ENCODE peak calls at places on chromosome 10, in five cellular contexts. One of them, this sample, is unnamed.

GRCh38 chr10:12380999-12381398 is 31.7 kb downstream of the CAMK1D start:
- ATAC-seq in HepG2: no peak
- ATAC-seq in upper lobe of left lung: no peak
- ATAC-seq in K562: no peak
- ATAC-seq in Panc1: no peak
- ATAC-seq in this sample: no peak

GRCh38 chr10:110574420-110574819 is 6.9 kb downstream of the SMC3 start:
- ATAC-seq in HepG2: no peak
- ATAC-seq in Panc1: no peak
- ATAC-seq in upper lobe of left lung: no peak
- ATAC-seq in K562: peak
- ATAC-seq in this sample: no peak

GRCh38 chr10:66925896-66926719 is at the start of gene LRRTM3:
- ATAC-seq in upper lobe of left lung: peak
- ATAC-seq in HepG2: peak
- ATAC-seq in K562: peak
- ATAC-seq in Panc1: peak
- ATAC-seq in this sample: peak

GRCh38 chr10:374354-374753 is 239.1 kb downstream of the ZMYND11 start:
- ATAC-seq in upper lobe of left lung: no peak
- ATAC-seq in K562: no peak
- ATAC-seq in HepG2: no peak
- ATAC-seq in Panc1: no peak
- ATAC-seq in this sample: no peak

GRCh38 chr10:68954904-68955303 is 1.1 kb upstream of the DDX21 start:
- ATAC-seq in upper lobe of left lung: no peak
- ATAC-seq in HepG2: no peak
- ATAC-seq in Panc1: no peak
- ATAC-seq in K562: no peak
- ATAC-seq in this sample: no peak

GRCh38 chr10:122802282-122802681 is 43.4 kb downstream of the CUZD1 start:
- ATAC-seq in K562: no peak
- ATAC-seq in upper lobe of left lung: peak
- ATAC-seq in HepG2: no peak
- ATAC-seq in Panc1: no peak
- ATAC-seq in this sample: no peak

GRCh38 chr10:80614576-80615416 is 77.1 kb downstream of the SH2D4B start:
- ATAC-seq in upper lobe of left lung: no peak
- ATAC-seq in Panc1: no peak
- ATAC-seq in K562: no peak
- ATAC-seq in HepG2: no peak
- ATAC-seq in this sample: no peak

GRCh38 chr10:11715815-11716494 is 26.2 kb upstream of the ECHDC3 start:
- ATAC-seq in upper lobe of left lung: peak
- ATAC-seq in HepG2: peak
- ATAC-seq in K562: no peak
- ATAC-seq in Panc1: peak
- ATAC-seq in this sample: no peak

GRCh38 chr10:70354566-70355233 is 27.7 kb downstream of the LRRC20 start:
- ATAC-seq in Panc1: no peak
- ATAC-seq in K562: peak
- ATAC-seq in upper lobe of left lung: no peak
- ATAC-seq in HepG2: no peak
- ATAC-seq in this sample: no peak

GRCh38 chr10:60937784-60938654 is 6.0 kb downstream of the RHOBTB1 start:
- ATAC-seq in upper lobe of left lung: peak
- ATAC-seq in K562: no peak
- ATAC-seq in HepG2: no peak
- ATAC-seq in Panc1: no peak
- ATAC-seq in this sample: peak

GRCh38 chr10:24872790-24873182 is 79.6 kb downstream of the PRTFDC1 start:
- ATAC-seq in Panc1: no peak
- ATAC-seq in HepG2: no peak
- ATAC-seq in K562: no peak
- ATAC-seq in upper lobe of left lung: no peak
- ATAC-seq in this sample: no peak

GRCh38 chr10:88960854-88961253 is 8.3 kb upstream of the ACTA2 start:
- ATAC-seq in Panc1: no peak
- ATAC-seq in HepG2: no peak
- ATAC-seq in upper lobe of left lung: no peak
- ATAC-seq in K562: no peak
- ATAC-seq in this sample: no peak

GRCh38 chr10:69963178-69963834 is 89.3 kb upstream of the MACROH2A2 start:
- ATAC-seq in K562: no peak
- ATAC-seq in HepG2: no peak
- ATAC-seq in Panc1: no peak
- ATAC-seq in upper lobe of left lung: no peak
- ATAC-seq in this sample: peak

GRCh38 chr10:44934416-44935200 is 23.5 kb downstream of the TMEM72 start:
- ATAC-seq in K562: no peak
- ATAC-seq in upper lobe of left lung: no peak
- ATAC-seq in Panc1: no peak
- ATAC-seq in HepG2: no peak
- ATAC-seq in this sample: no peak

GRCh38 chr10:12394236-12395033 is 45.1 kb downstream of the CAMK1D start:
- ATAC-seq in Panc1: no peak
- ATAC-seq in upper lobe of left lung: no peak
- ATAC-seq in K562: no peak
- ATAC-seq in HepG2: no peak
- ATAC-seq in this sample: no peak

GRCh38 chr10:1552881-1553595 is 184.3 kb downstream of the ADARB2 start:
- ATAC-seq in HepG2: no peak
- ATAC-seq in Panc1: no peak
- ATAC-seq in K562: no peak
- ATAC-seq in upper lobe of left lung: no peak
- ATAC-seq in this sample: no peak

GRCh38 chr10:126049741-126050140 is 153.4 kb downstream of the FANK1 start:
- ATAC-seq in upper lobe of left lung: peak
- ATAC-seq in HepG2: no peak
- ATAC-seq in K562: no peak
- ATAC-seq in Panc1: peak
- ATAC-seq in this sample: peak

GRCh38 chr10:43978091-43978490 is 329.4 kb upstream of the ZNF32 start:
- ATAC-seq in upper lobe of left lung: no peak
- ATAC-seq in HepG2: no peak
- ATAC-seq in K562: no peak
- ATAC-seq in Panc1: no peak
- ATAC-seq in this sample: no peak

GRCh38 chr10:102735065-102735562 is 8.6 kb upstream of the WBP1L start:
- ATAC-seq in K562: peak
- ATAC-seq in upper lobe of left lung: peak
- ATAC-seq in Panc1: peak
- ATAC-seq in HepG2: no peak
- ATAC-seq in this sample: peak

GRCh38 chr10:22365233-22365632 is 19.9 kb downstream of the SPAG6 start:
- ATAC-seq in HepG2: no peak
- ATAC-seq in Panc1: no peak
- ATAC-seq in upper lobe of left lung: peak
- ATAC-seq in K562: no peak
- ATAC-seq in this sample: peak

GRCh38 chr10:101224910-101225823 is 4.1 kb downstream of the LBX1 start:
- ATAC-seq in Panc1: no peak
- ATAC-seq in HepG2: no peak
- ATAC-seq in upper lobe of left lung: no peak
- ATAC-seq in K562: no peak
- ATAC-seq in this sample: no peak

GRCh38 chr10:31768467-31768866 is 160.2 kb downstream of the ARHGAP12 start:
- ATAC-seq in HepG2: no peak
- ATAC-seq in K562: no peak
- ATAC-seq in Panc1: no peak
- ATAC-seq in upper lobe of left lung: peak
- ATAC-seq in this sample: peak

GRCh38 chr10:86945361-86946214 is 11.8 kb downstream of the MMRN2 start:
- ATAC-seq in K562: peak
- ATAC-seq in HepG2: peak
- ATAC-seq in upper lobe of left lung: peak
- ATAC-seq in Panc1: peak
- ATAC-seq in this sample: no peak

GRCh38 chr10:11261687-11262086 is 244.0 kb downstream of the CELF2 start:
- ATAC-seq in upper lobe of left lung: no peak
- ATAC-seq in K562: no peak
- ATAC-seq in HepG2: no peak
- ATAC-seq in Panc1: no peak
- ATAC-seq in this sample: peak

GRCh38 chr10:43355749-43356371 is 15.6 kb upstream of the FXYD4 start:
- ATAC-seq in Panc1: peak
- ATAC-seq in HepG2: peak
- ATAC-seq in upper lobe of left lung: peak
- ATAC-seq in K562: peak
- ATAC-seq in this sample: no peak

GRCh38 chr10:49287689-49288340 is 11.2 kb upstream of the C10orf71 start:
- ATAC-seq in upper lobe of left lung: no peak
- ATAC-seq in K562: no peak
- ATAC-seq in Panc1: no peak
- ATAC-seq in HepG2: no peak
- ATAC-seq in this sample: no peak

GRCh38 chr10:91796332-91797076 is 1.7 kb upstream of the TNKS2 start:
- ATAC-seq in upper lobe of left lung: no peak
- ATAC-seq in Panc1: peak
- ATAC-seq in HepG2: peak
- ATAC-seq in K562: peak
- ATAC-seq in this sample: no peak

GRCh38 chr10:106502651-106503050 is 661.9 kb downstream of the SORCS1 start:
- ATAC-seq in Panc1: no peak
- ATAC-seq in HepG2: no peak
- ATAC-seq in K562: no peak
- ATAC-seq in upper lobe of left lung: no peak
- ATAC-seq in this sample: no peak

GRCh38 chr10:102643346-102644065 is 773 bp upstream of the TRIM8 start:
- ATAC-seq in Panc1: peak
- ATAC-seq in upper lobe of left lung: peak
- ATAC-seq in K562: peak
- ATAC-seq in HepG2: peak
- ATAC-seq in this sample: peak

GRCh38 chr10:31147220-31147608 is 115.5 kb upstream of the ZNF438 start:
- ATAC-seq in Panc1: no peak
- ATAC-seq in HepG2: no peak
- ATAC-seq in K562: no peak
- ATAC-seq in upper lobe of left lung: peak
- ATAC-seq in this sample: no peak

GRCh38 chr10:69825604-69826003 is 23.9 kb downstream of the COL13A1 start:
- ATAC-seq in K562: no peak
- ATAC-seq in upper lobe of left lung: no peak
- ATAC-seq in Panc1: no peak
- ATAC-seq in HepG2: no peak
- ATAC-seq in this sample: no peak

GRCh38 chr10:93138113-93138870 is 64.6 kb downstream of the CYP26A1 start:
- ATAC-seq in Panc1: no peak
- ATAC-seq in HepG2: no peak
- ATAC-seq in upper lobe of left lung: no peak
- ATAC-seq in K562: no peak
- ATAC-seq in this sample: no peak

GRCh38 chr10:73798087-73798486 is 12.7 kb downstream of the ZSWIM8 start:
- ATAC-seq in K562: no peak
- ATAC-seq in Panc1: no peak
- ATAC-seq in upper lobe of left lung: no peak
- ATAC-seq in HepG2: no peak
- ATAC-seq in this sample: no peak

GRCh38 chr10:73801253-73801590 is 10.2 kb downstream of the NDST2 start:
- ATAC-seq in upper lobe of left lung: no peak
- ATAC-seq in HepG2: no peak
- ATAC-seq in Panc1: no peak
- ATAC-seq in K562: peak
- ATAC-seq in this sample: no peak

GRCh38 chr10:73798927-73799563 is 12.4 kb downstream of the NDST2 start:
- ATAC-seq in K562: peak
- ATAC-seq in upper lobe of left lung: peak
- ATAC-seq in HepG2: peak
- ATAC-seq in Panc1: no peak
- ATAC-seq in this sample: no peak

GRCh38 chr10:73800560-73801252 is 10.7 kb downstream of the NDST2 start:
- ATAC-seq in HepG2: no peak
- ATAC-seq in upper lobe of left lung: no peak
- ATAC-seq in K562: peak
- ATAC-seq in Panc1: peak
- ATAC-seq in this sample: no peak

GRCh38 chr10:73799899-73800559 is 11.4 kb downstream of the NDST2 start:
- ATAC-seq in upper lobe of left lung: peak
- ATAC-seq in HepG2: peak
- ATAC-seq in K562: peak
- ATAC-seq in Panc1: peak
- ATAC-seq in this sample: no peak
- TF ChIP-seq POLR2AphosphoS5 in upper lobe of left lung: no peak
- TF ChIP-seq POLR2AphosphoS5 in HepG2: no peak
- TF ChIP-seq POLR2AphosphoS5 in K562: peak
- TF ChIP-seq POLR2AphosphoS5 in Panc1: no peak
- TF ChIP-seq POLR2AphosphoS5 in this sample: no peak

DNA sequence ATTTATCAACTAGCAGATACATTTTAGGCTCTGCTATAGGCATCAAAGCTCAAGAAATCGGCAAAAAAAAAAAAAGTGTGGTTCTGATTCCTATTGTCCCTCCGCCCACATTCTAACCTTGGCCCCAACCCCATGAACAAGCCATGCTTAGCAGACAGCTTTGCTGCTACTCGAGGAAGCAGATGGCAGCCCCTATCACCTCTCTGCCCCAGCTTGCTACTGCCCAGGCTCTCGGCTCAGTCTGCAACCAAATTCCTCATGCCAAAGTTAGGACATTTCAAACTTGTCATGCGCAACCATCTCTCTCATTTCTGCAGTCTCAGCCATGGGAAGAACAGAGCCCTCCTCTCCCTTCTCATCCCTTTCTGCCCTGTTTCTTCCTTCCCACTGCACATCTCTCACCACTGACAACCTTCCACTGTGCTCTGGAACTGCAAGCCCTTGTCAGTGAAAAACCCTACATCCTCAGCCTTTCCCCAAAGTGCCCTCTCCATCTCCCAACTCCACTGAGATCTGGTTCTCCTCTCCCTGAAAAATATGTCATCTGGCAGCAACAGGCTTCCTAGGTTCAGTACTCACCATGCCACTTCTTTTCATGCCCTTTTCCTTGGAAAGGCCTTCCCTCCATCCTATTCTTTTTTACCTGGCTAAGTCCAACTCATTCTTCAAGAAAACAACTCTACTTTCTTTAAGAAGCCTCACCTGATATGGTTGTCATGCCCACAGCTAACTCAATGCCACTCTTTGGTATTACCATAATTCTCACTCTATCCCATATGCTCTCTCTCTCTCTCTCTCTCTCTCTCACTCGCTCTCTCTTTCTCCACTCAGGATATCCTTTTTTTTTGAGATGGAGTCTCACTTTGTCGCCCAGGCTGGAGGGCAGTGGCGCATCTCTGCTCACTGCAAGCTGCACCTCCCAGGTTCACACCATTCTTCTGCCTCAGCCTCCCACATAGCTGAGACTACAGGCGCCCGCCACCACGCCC is 60.1 kb upstream of the FHIP2A start:
- ATAC-seq in K562: no peak
- ATAC-seq in HepG2: no peak
- ATAC-seq in upper lobe of left lung: no peak
- ATAC-seq in Panc1: peak
- ATAC-seq in this sample: no peak
- H3K27ac ChIP-seq in K562: no peak
- H3K27ac ChIP-seq in HepG2: no peak
- H3K27ac ChIP-seq in upper lobe of left lung: no peak
- H3K27ac ChIP-seq in Panc1: peak
- H3K27ac ChIP-seq in this sample: no peak

GRCh38 chr10:132150777-132151176 is 36.0 kb upstream of the DPYSL4 start:
- ATAC-seq in HepG2: no peak
- ATAC-seq in K562: no peak
- ATAC-seq in upper lobe of left lung: no peak
- ATAC-seq in Panc1: no peak
- ATAC-seq in this sample: no peak
- TF ChIP-seq POLR2AphosphoS5 in HepG2: no peak
- TF ChIP-seq POLR2AphosphoS5 in K562: no peak
- TF ChIP-seq POLR2AphosphoS5 in upper lobe of left lung: no peak
- TF ChIP-seq POLR2AphosphoS5 in Panc1: no peak
- TF ChIP-seq POLR2AphosphoS5 in this sample: no peak

GRCh38 chr10:16585103-16585502 is 63.4 kb upstream of the C1QL3 start:
- ATAC-seq in upper lobe of left lung: no peak
- ATAC-seq in HepG2: peak
- ATAC-seq in K562: no peak
- ATAC-seq in Panc1: no peak
- ATAC-seq in this sample: no peak
- H3K27ac ChIP-seq in upper lobe of left lung: no peak
- H3K27ac ChIP-seq in HepG2: no peak
- H3K27ac ChIP-seq in K562: no peak
- H3K27ac ChIP-seq in Panc1: no peak
- H3K27ac ChIP-seq in this sample: no peak

This sample was measured in gastroesophageal sphincter.